ENCODE peak calls at places on chromosome 7, in ten cellular contexts. D is heart right ventricle, L is nephron progenitor cell, R is SK-N-SH, B is lower lobe of right lung, J is endodermal cell, S is heart left ventricle, K is BJ, N is B cell, X is cardiac muscle cell. G is an unnamed sample.

GRCh38 chr7:157670490-157671357 is 333.9 kb downstream of the DNAJB6 start:
- DNase-seq in D (no peak), J (peak), K (peak), X (no peak), B (no peak), L (no peak), R (no peak), S (no peak), N (no peak), G (no peak)

GRCh38 chr7:65477326-65477725 is 103.7 kb downstream of the ZNF92 start:
- DNase-seq in D (no peak), L (peak), S (no peak), K (no peak), B (no peak), J (peak), R (peak), X (peak), N (no peak), G (no peak)

GRCh38 chr7:31488562-31489203 is 25.2 kb upstream of the ITPRID1 start:
- DNase-seq in S (no peak), R (peak), J (peak), L (peak), K (no peak), B (peak), N (peak), X (peak), D (peak), G (no peak)

GRCh38 chr7:1713502-1714484 is 43.7 kb downstream of the ELFN1 start:
- DNase-seq in L (peak), J (peak), B (peak), D (peak), R (peak), K (no peak), S (peak), X (peak), N (no peak), G (no peak)

GRCh38 chr7:159006610-159007130 is 138.0 kb downstream of the VIPR2 start:
- DNase-seq in K (no peak), J (no peak), R (no peak), X (no peak), N (no peak), B (no peak), L (no peak), S (no peak), D (no peak), G (no peak)

GRCh38 chr7:151861881-151862280 is 15.0 kb downstream of the PRKAG2 start:
- DNase-seq in S (peak), L (no peak), J (no peak), R (no peak), B (no peak), N (no peak), X (no peak), D (no peak), K (no peak), G (no peak)

GRCh38 chr7:142196066-142196840 is 61.6 kb downstream of the PRSS58 start:
- DNase-seq in J (no peak), S (no peak), X (no peak), N (no peak), D (no peak), R (no peak), K (no peak), L (no peak), B (no peak), G (no peak)

GRCh38 chr7:69091476-69091875 is 506.8 kb upstream of the AUTS2 start:
- DNase-seq in R (no peak), B (no peak), L (no peak), D (no peak), X (no peak), N (no peak), S (no peak), J (no peak), K (no peak), G (no peak)

GRCh38 chr7:112892263-112892662 is 102.1 kb upstream of the TMEM168 start:
- DNase-seq in R (no peak), K (no peak), J (no peak), S (no peak), B (no peak), L (no peak), D (no peak), N (no peak), X (no peak), G (no peak)

GRCh38 chr7:112898432-112899290 is 108.5 kb upstream of the TMEM168 start:
- DNase-seq in N (peak), L (peak), J (peak), K (no peak), S (no peak), R (peak), D (peak), X (peak), B (no peak), G (no peak)

GRCh38 chr7:95246935-95247370 is 77.4 kb downstream of the PON1 start:
- DNase-seq in D (peak), R (peak), N (peak), B (no peak), J (peak), S (peak), L (peak), K (peak), X (peak), G (no peak)

GRCh38 chr7:154767194-154767593 is 235.7 kb downstream of the PAXIP1 start:
- DNase-seq in X (no peak), K (no peak), N (no peak), J (no peak), S (no peak), B (no peak), L (no peak), R (no peak), D (no peak), G (no peak)

GRCh38 chr7:6423942-6424701 is 23.6 kb downstream of the DAGLB start:
- DNase-seq in S (no peak), K (no peak), J (no peak), X (no peak), N (no peak), R (peak), D (peak), L (no peak), B (peak), G (no peak)

GRCh38 chr7:154482863-154483262 is 430.7 kb downstream of the DPP6 start:
- DNase-seq in L (no peak), S (no peak), K (no peak), N (no peak), X (no peak), R (no peak), J (no peak), B (no peak), D (no peak), G (no peak)

GRCh38 chr7:101232141-101232821 is 5.3 kb downstream of the CLDN15 start:
- DNase-seq in L (peak), K (no peak), S (no peak), D (no peak), R (peak), N (no peak), X (peak), B (peak), J (peak), G (no peak)

GRCh38 chr7:1124164-1124563 is 35.8 kb downstream of the ZFAND2A start:
- DNase-seq in J (peak), S (no peak), L (no peak), N (no peak), K (no peak), D (no peak), X (no peak), R (no peak), B (peak), G (no peak)

GRCh38 chr7:85748861-85749260 is 562.0 kb upstream of the SEMA3D start:
- DNase-seq in R (no peak), J (no peak), L (no peak), K (no peak), N (no peak), X (no peak), D (no peak), B (no peak), S (no peak), G (no peak)

GRCh38 chr7:409344-410281 is 110.0 kb downstream of the PDGFA start:
- DNase-seq in K (no peak), R (peak), S (peak), L (peak), B (peak), J (peak), N (no peak), X (no peak), D (no peak), G (no peak)

GRCh38 chr7:126574838-126575250 is 677.9 kb downstream of the GRM8 start:
- DNase-seq in X (no peak), R (no peak), B (no peak), D (no peak), L (no peak), S (no peak), J (no peak), K (no peak), N (no peak), G (no peak)

GRCh38 chr7:158706273-158706704 is 1.7 kb upstream of the NCAPG2 start:
- DNase-seq in J (no peak), B (no peak), R (no peak), L (no peak), X (no peak), N (no peak), S (no peak), D (no peak), K (no peak), G (no peak)

GRCh38 chr7:12623885-12624498 is 53.5 kb downstream of the SCIN start:
- DNase-seq in X (peak), S (no peak), J (no peak), N (no peak), K (no peak), D (no peak), B (no peak), R (peak), L (no peak), G (no peak)

GRCh38 chr7:17481118-17481517 is 182.7 kb downstream of the AHR start:
- DNase-seq in D (no peak), J (no peak), L (no peak), R (no peak), N (no peak), K (no peak), B (no peak), S (no peak), X (no peak), G (no peak)

GRCh38 chr7:79398145-79398749 is 55.2 kb downstream of the MAGI2 start:
- DNase-seq in J (no peak), K (no peak), X (no peak), R (no peak), D (no peak), N (no peak), L (no peak), B (no peak), S (no peak), G (no peak)

GRCh38 chr7:155094636-155095035 is 24.5 kb downstream of the HTR5A start:
- DNase-seq in X (no peak), L (no peak), S (no peak), R (no peak), N (no peak), J (no peak), D (no peak), B (no peak), K (no peak), G (peak)

GRCh38 chr7:24885716-24886115 is 94.3 kb downstream of the OSBPL3 start:
- DNase-seq in S (no peak), N (no peak), L (no peak), K (no peak), D (no peak), X (no peak), J (no peak), R (no peak), B (no peak), G (no peak)

GRCh38 chr7:47534322-47535032 is 47.4 kb downstream of the TNS3 start:
- DNase-seq in B (no peak), J (peak), K (no peak), L (no peak), X (no peak), S (no peak), N (no peak), R (peak), D (no peak), G (no peak)

GRCh38 chr7:157940497-157940896 is 603.7 kb downstream of the DNAJB6 start:
- DNase-seq in J (peak), N (no peak), B (no peak), S (no peak), X (no peak), D (no peak), K (no peak), L (no peak), R (no peak), G (no peak)

GRCh38 chr7:84412161-84412969 is 217.8 kb upstream of the SEMA3A start:
- DNase-seq in X (no peak), R (no peak), J (no peak), K (peak), N (no peak), D (no peak), S (no peak), B (no peak), L (no peak), G (no peak)

GRCh38 chr7:81770823-81771222 is 976 bp upstream of the HGF start:
- DNase-seq in N (no peak), R (no peak), J (no peak), L (no peak), B (no peak), D (no peak), S (no peak), K (no peak), X (no peak), G (no peak)

GRCh38 chr7:158413962-158414961 is 173.4 kb downstream of the PTPRN2 start:
- DNase-seq in J (peak), D (no peak), X (no peak), N (no peak), K (no peak), B (no peak), L (no peak), S (no peak), R (no peak), G (no peak)

GRCh38 chr7:1925973-1926907 is 256.2 kb downstream of the ELFN1 start:
- DNase-seq in J (no peak), R (no peak), K (no peak), S (no peak), L (no peak), B (no peak), D (no peak), N (no peak), X (no peak), G (no peak)

DNA sequence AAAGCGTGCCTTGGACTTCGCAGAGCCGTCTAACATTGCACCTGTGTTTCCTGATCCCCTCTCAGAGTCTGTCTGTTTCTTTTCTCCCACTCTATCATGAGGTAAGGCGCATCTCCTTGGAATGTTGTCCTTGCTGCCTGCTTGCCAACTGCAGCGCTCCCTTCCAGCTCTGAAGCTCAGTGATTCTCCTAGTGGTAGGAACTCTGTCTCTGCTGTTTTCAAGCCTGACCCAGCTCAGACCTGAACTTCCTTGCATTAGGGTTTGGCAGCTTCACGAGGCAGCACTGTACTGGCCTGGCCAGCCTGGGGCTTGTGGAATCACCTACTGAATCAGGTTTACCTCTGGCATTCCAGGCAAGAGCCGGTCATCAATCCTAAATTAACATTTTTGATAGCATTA is 123.9 kb downstream of the CREB5 start:
- DNase-seq in L (peak), D (no peak), X (peak), K (no peak), N (no peak), J (peak), S (no peak), R (no peak), B (no peak), G (no peak)
- TF ChIP-seq CTCF in L (peak), D (peak), X (peak), K (peak), N (no peak), J (peak), S (peak), R (peak), B (peak), G (peak)

GRCh38 chr7:102331536-102332275 is 24.5 kb downstream of the SPDYE6 start:
- DNase-seq in N (no peak), K (no peak), R (no peak), J (peak), L (no peak), B (no peak), D (no peak), S (no peak), X (no peak), G (no peak)
- TF ChIP-seq CTCF in N (no peak), K (no peak), R (no peak), J (peak), L (no peak), B (no peak), D (no peak), S (no peak), X (no peak), G (no peak)

GRCh38 chr7:21251166-21251806 is 176.6 kb upstream of the SP4 start:
- DNase-seq in R (no peak), J (no peak), K (no peak), L (no peak), D (no peak), X (no peak), S (no peak), B (no peak), N (no peak), G (no peak)
- TF ChIP-seq CTCF in R (no peak), J (peak), K (no peak), L (no peak), D (no peak), X (no peak), S (no peak), B (no peak), N (no peak), G (no peak)

GRCh38 chr7:111029574-111030357 is 61.2 kb upstream of the LRRN3 start:
- DNase-seq in B (no peak), R (no peak), D (peak), L (no peak), N (no peak), K (no peak), J (no peak), S (no peak), X (peak), G (no peak)
- TF ChIP-seq CTCF in B (no peak), R (no peak), D (no peak), L (no peak), N (no peak), K (no peak), J (no peak), S (no peak), X (no peak), G (no peak)